ENCODE peak calls at places on chromosomes 1 and 21, in ten cellular contexts. Y is right atrium auricular region, A is uterus, Q is pancreas, L is cardiac muscle cell, O is dorsolateral prefrontal cortex, P is MM.1S, J is kidney, M is A549, N is colonic mucosa. U is an unnamed sample.

GRCh38 chr1:50774759-50775351 is 185.2 kb downstream of the FAF1 start:
- DNase-seq in Y (no peak), A (no peak), Q (no peak), L (peak), O (no peak), P (peak), J (no peak), M (peak), N (no peak), U (no peak)

GRCh38 chr1:87560961-87561360 is 232.3 kb downstream of the LMO4 start:
- DNase-seq in Y (no peak), A (no peak), Q (no peak), L (no peak), O (no peak), P (no peak), J (no peak), M (no peak), N (no peak), U (no peak)

GRCh38 chr1:162846256-162847212 is 14.4 kb downstream of the CCDC190 start:
- DNase-seq in Y (no peak), A (no peak), Q (no peak), L (no peak), O (no peak), P (no peak), J (no peak), M (no peak), N (no peak), U (no peak)

GRCh38 chr1:8396912-8397406 is 79.0 kb downstream of the SLC45A1 start:
- DNase-seq in Y (peak), A (peak), Q (no peak), L (peak), O (no peak), P (peak), J (no peak), M (peak), N (no peak), U (no peak)

GRCh38 chr1:22039594-22040347 is 12.7 kb upstream of the CDC42 start:
- DNase-seq in Y (no peak), A (peak), Q (peak), L (peak), O (no peak), P (peak), J (peak), M (peak), N (peak), U (no peak)

GRCh38 chr1:74731399-74732052 is 1.3 kb downstream of the CRYZ start:
- DNase-seq in Y (no peak), A (no peak), Q (peak), L (no peak), O (no peak), P (no peak), J (no peak), M (peak), N (no peak), U (no peak)

GRCh38 chr21:34553199-34553952 is 41.4 kb upstream of the KCNE1 start:
- DNase-seq in Y (no peak), A (no peak), Q (no peak), L (no peak), O (no peak), P (no peak), J (no peak), M (no peak), N (no peak), U (no peak)

GRCh38 chr1:113792986-113793385 is 19.3 kb downstream of the RSBN1 start:
- DNase-seq in Y (no peak), A (no peak), Q (no peak), L (no peak), O (no peak), P (no peak), J (no peak), M (no peak), N (no peak), U (no peak)

GRCh38 chr1:183783342-183783741 is 21.6 kb upstream of the RGL1 start:
- DNase-seq in Y (no peak), A (no peak), Q (no peak), L (no peak), O (no peak), P (no peak), J (no peak), M (no peak), N (no peak), U (no peak)

GRCh38 chr21:44498280-44498964 is 41.6 kb downstream of the KRTAP10-1 start:
- DNase-seq in Y (no peak), A (no peak), Q (no peak), L (no peak), O (no peak), P (no peak), J (no peak), M (no peak), N (no peak), U (no peak)

GRCh38 chr21:44498965-44499560 is 40.9 kb downstream of the KRTAP10-1 start:
- DNase-seq in Y (no peak), A (no peak), Q (no peak), L (no peak), O (no peak), P (no peak), J (peak), M (no peak), N (no peak), U (no peak)

GRCh38 chr21:44497641-44498243 is 42.3 kb downstream of the KRTAP10-1 start:
- DNase-seq in Y (no peak), A (no peak), Q (peak), L (no peak), O (no peak), P (no peak), J (no peak), M (no peak), N (no peak), U (no peak)

GRCh38 chr21:44500111-44500510 is 39.9 kb downstream of the KRTAP10-1 start:
- DNase-seq in Y (no peak), A (no peak), Q (no peak), L (no peak), O (no peak), P (no peak), J (peak), M (no peak), N (no peak), U (no peak)

DNA sequence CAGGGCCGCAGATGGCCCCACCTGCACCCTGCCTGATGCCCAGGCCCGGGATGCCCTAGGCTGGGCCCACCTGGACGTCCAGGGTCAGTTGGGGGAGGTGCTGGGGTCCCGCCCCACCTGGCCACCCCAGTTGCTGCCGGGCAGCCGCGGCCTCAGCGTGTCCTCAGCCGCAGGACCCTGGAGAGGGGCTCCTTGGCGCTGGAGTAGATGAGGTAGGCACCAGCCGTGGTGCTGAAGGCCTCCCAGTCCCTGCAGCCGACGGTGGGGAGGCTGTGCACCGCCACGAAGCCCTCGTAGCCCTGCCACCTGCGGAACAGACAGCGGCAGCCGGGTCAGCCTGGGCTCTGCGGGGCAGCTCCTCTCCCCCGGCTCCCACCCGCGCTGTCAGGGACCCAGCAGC is 40.4 kb downstream of the KRTAP10-1 start:
- DNase-seq in Y (no peak), A (no peak), Q (no peak), L (peak), O (no peak), P (no peak), J (peak), M (no peak), N (no peak), U (no peak)
- H3K4me3 ChIP-seq in Y (no peak), A (no peak), Q (no peak), L (no peak), O (no peak), P (no peak), J (no peak), M (no peak), N (no peak), U (no peak)

DNA sequence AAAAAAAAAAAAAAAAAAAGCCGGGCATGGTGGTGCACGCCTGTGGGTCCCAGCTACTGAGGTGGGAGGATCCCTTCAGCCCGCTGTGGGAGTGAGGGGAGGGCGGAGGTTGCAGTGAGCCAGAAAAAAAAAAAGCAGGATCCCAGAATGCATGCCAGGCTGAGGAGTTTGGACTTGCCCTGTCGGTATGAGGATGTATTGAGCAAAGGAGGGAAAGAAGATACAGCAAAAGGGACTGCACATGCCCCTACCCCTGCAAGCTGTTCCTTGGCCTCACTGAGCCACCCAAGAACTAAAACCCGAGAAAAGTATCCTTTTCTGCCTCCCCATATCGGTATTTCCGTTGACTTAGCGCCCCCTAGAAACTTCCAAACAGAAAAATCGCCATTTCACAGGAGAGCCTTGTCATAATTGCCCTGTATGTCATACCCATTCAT is 1.3 kb upstream of the GPATCH4 start:
- DNase-seq in Y (no peak), A (no peak), Q (no peak), L (no peak), O (no peak), P (peak), J (no peak), M (peak), N (peak), U (no peak)
- TF ChIP-seq CTCF in Y (no peak), A (no peak), Q (no peak), L (peak), O (peak), P (peak), J (peak), M (peak), N (peak), U (no peak)

DNA sequence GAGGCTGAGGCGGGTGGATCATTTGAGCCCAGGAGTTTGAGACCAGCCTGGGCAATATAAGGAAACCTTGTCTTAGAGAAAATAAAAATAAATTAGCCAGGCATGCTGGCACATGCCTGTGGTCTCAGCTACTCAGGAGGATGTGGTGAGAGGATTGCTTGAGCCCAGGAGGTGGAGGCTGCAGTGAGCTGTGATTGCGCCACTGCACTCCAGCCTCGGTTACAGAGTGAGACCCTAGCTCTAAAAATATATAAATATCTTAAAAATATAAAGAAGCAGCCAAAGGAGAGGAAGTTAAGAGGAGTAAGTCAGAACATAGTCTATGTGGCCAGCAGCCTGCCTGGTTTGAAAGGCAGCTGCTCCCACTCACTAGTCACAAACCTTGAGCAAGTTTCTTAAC is 4.5 kb upstream of the IL10RB start:
- DNase-seq in Y (no peak), A (no peak), Q (no peak), L (no peak), O (no peak), P (peak), J (no peak), M (no peak), N (no peak), U (no peak)
- H3K27ac ChIP-seq in Y (no peak), A (no peak), Q (peak), L (no peak), O (no peak), P (peak), J (no peak), M (no peak), N (no peak), U (no peak)

DNA sequence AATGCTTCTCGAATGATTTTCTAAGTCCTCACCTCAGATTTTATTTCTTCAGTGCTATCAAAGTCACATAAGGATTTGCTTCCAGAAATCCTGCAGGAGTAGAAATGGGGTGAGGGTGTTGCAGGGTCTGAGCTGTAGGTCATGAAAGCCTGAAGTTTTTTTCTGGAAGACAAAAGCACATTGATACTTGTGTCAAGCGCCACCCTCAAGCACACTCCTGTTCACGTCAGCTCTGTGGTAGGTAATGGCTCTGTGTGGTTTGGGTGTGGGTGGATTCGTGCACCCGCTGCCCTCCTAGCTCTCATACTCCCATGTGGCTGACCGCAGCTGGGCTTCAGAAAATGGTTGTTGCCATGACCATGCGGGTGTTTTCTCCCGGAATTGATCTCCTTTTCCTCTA is 39.9 kb downstream of the AKNAD1 start:
- DNase-seq in Y (no peak), A (no peak), Q (peak), L (no peak), O (no peak), P (no peak), J (no peak), M (no peak), N (no peak), U (no peak)
- H3K4me3 ChIP-seq in Y (no peak), A (peak), Q (no peak), L (no peak), O (peak), P (no peak), J (peak), M (no peak), N (peak), U (peak)

DNA sequence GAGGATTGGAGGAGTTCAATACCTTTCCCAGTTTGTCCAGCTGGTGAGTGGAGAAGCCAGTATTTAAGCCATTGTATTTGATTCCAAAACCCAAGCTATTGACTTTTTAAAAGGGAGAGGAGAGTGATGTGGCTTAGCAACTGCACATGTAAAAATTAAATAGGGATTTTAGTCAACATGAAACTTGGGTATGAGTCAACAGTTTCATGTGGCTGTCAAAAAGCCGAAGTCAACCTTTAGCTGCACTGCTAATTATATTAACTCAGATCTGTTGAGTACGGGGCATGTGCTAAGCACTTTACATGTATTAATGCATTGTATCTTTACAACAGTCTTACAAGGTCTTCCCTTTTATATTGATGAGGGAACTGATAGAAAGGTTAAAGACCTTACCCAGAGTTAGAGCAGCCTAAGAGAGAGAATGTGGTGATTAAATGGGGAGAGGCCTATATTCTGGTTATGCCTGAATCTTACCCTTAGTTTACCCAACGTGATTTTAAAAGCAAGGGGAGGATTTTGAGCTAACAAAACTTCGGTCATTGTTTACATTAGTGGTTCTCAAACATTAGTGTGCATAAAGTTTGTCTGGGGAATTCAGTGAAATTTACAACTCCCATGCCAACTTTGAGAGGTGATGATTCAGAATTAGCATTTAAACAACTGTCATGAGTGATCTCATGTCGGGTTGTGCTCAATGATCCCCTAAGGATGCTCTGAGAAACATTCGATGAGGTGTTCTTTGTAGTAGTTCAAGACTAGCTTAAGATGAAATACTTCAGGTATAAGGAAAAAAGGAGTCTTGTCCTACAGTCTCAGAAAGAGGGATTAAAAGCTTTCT is 6.9 kb upstream of the SLC35F3 start:
- DNase-seq in Y (no peak), A (no peak), Q (no peak), L (no peak), O (no peak), P (peak), J (no peak), M (no peak), N (no peak), U (no peak)
- TF ChIP-seq CTCF in Y (no peak), A (no peak), Q (no peak), L (no peak), O (no peak), P (no peak), J (no peak), M (no peak), N (no peak), U (no peak)

DNA sequence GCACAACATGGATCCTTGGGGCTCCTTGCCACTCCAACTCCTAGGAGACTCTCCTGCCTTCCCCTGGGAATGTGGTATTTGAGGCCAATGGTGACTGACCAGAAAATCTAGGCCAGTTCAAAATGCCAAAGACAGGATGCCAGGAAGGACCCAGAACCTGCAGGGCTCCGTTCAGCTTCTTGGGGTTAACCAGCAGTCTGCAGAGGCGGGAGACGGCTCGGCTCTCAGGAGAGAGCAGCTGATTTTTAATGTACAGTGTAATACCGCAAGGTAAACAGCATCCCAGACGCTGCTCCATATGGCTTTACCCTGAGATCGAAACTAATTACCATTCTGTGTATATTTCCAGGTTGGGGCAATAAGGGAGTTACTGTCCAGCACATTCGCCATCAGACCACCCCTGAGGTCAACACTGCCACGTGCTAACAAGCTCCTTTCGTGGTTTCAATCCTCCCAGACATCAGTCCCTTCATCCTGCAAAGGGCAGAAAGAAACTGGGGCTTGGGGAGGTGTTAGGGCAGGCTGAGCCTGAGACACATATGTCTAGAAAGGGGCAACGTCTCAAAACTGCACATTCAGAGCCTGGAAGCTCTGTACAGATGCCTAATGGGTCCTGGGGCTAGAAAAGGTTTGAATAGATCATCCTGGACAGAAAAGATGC is 16.7 kb downstream of the ITPKB start:
- DNase-seq in Y (no peak), A (peak), Q (no peak), L (no peak), O (no peak), P (no peak), J (no peak), M (no peak), N (no peak), U (no peak)
- H3K27ac ChIP-seq in Y (no peak), A (peak), Q (no peak), L (no peak), O (peak), P (no peak), J (no peak), M (no peak), N (no peak), U (no peak)

GRCh38 chr21:42654179-42654912 is 925 bp downstream of the PDE9A start:
- DNase-seq in Y (no peak), A (no peak), Q (no peak), L (peak), O (no peak), P (no peak), J (peak), M (peak), N (peak), U (no peak)
- H3K4me3 ChIP-seq in Y (peak), A (peak), Q (peak), L (peak), O (peak), P (no peak), J (peak), M (peak), N (peak), U (peak)

DNA sequence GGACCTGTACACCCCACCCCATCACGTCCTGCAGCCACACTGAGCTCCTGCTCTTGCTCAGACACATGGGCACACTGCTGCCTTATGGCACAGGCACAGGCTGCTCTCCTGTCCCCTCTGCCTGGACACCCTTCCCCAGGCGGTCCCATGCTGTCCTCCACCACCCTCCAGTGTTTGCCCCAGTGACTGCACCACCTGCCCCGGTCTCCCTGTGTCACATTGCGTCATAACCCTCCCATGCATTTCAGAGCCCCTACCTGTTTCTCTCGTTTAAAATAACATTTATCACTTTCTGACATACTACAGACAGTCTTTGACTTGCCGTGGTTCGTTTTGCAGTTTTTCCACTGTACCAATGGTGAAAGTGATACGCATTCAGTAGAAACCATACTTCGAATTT is 159.2 kb downstream of the CAMTA1 start:
- DNase-seq in Y (no peak), A (no peak), Q (no peak), L (no peak), O (no peak), P (no peak), J (no peak), M (no peak), N (no peak), U (no peak)
- TF ChIP-seq CTCF in Y (no peak), A (no peak), Q (no peak), L (no peak), O (no peak), P (no peak), J (no peak), M (no peak), N (no peak), U (no peak)

GRCh38 chr1:27682351-27682944 is 10.5 kb upstream of the IFI6 start:
- DNase-seq in Y (no peak), A (no peak), Q (no peak), L (no peak), O (no peak), P (no peak), J (no peak), M (no peak), N (no peak), U (no peak)
- H3K27ac ChIP-seq in Y (no peak), A (no peak), Q (peak), L (no peak), O (peak), P (no peak), J (no peak), M (no peak), N (no peak), U (no peak)

U was measured in coronary artery.